ENCODE peak calls at places on chromosomes 2 and 18, in eight cellular contexts. X, Y, N, R, O, K, J and C are unnamed samples.

GRCh38 chr2:236507393-236508085 is 62.1 kb upstream of the ACKR3 start:
- DNase-seq in X (no peak), Y (peak), N (peak), R (peak), O (no peak), K (no peak), J (peak), C (peak)

GRCh38 chr18:31072175-31072574 is 29.6 kb upstream of the DSC3 start:
- DNase-seq in X (no peak), Y (no peak), N (no peak), R (no peak), O (no peak), K (no peak), J (no peak), C (no peak)

GRCh38 chr2:177332992-177333388 is 59.6 kb upstream of the AGPS start:
- DNase-seq in X (no peak), Y (no peak), N (no peak), R (no peak), O (no peak), K (no peak), J (no peak), C (no peak)

GRCh38 chr2:235504459-235505200 is 10.8 kb downstream of the AGAP1 start:
- DNase-seq in X (no peak), Y (no peak), N (no peak), R (no peak), O (peak), K (no peak), J (no peak), C (no peak)

GRCh38 chr2:172833898-172834297 is 98.3 kb downstream of the RAPGEF4 start:
- DNase-seq in X (no peak), Y (no peak), N (no peak), R (no peak), O (no peak), K (no peak), J (no peak), C (no peak)

GRCh38 chr2:225171350-225171749 is 129.1 kb upstream of the DOCK10 start:
- DNase-seq in X (no peak), Y (no peak), N (no peak), R (no peak), O (no peak), K (no peak), J (no peak), C (no peak)

GRCh38 chr18:37584952-37585695 is 19.5 kb upstream of the CELF4 start:
- DNase-seq in X (no peak), Y (no peak), N (peak), R (no peak), O (no peak), K (no peak), J (no peak), C (no peak)

GRCh38 chr2:63494968-63495367 is 93.3 kb downstream of the WDPCP start:
- DNase-seq in X (no peak), Y (no peak), N (no peak), R (no peak), O (no peak), K (no peak), J (no peak), C (no peak)

GRCh38 chr2:234060236-234060635 is 9.7 kb downstream of the SPP2 start:
- DNase-seq in X (no peak), Y (no peak), N (no peak), R (peak), O (no peak), K (no peak), J (no peak), C (no peak)

GRCh38 chr2:239014458-239014857 is 166.6 kb downstream of the TWIST2 start:
- DNase-seq in X (no peak), Y (no peak), N (no peak), R (no peak), O (no peak), K (peak), J (no peak), C (peak)

GRCh38 chr2:85111819-85112281 is 21.3 kb upstream of the TCF7L1 start:
- DNase-seq in X (no peak), Y (no peak), N (no peak), R (no peak), O (no peak), K (no peak), J (no peak), C (no peak)

GRCh38 chr2:233928594-233929351 is 11.6 kb downstream of the TRPM8 start:
- DNase-seq in X (peak), Y (peak), N (no peak), R (no peak), O (peak), K (no peak), J (peak), C (no peak)

GRCh38 chr2:176729706-176730569 is 460.7 kb downstream of the MTX2 start:
- DNase-seq in X (no peak), Y (no peak), N (no peak), R (no peak), O (no peak), K (peak), J (no peak), C (no peak)

GRCh38 chr2:159089543-159089942 is 121.1 kb downstream of the TANC1 start:
- DNase-seq in X (no peak), Y (no peak), N (no peak), R (no peak), O (no peak), K (no peak), J (no peak), C (no peak)

GRCh38 chr2:174335605-174336402 is 1.1 kb downstream of the SP9 start:
- DNase-seq in X (no peak), Y (no peak), N (no peak), R (peak), O (no peak), K (no peak), J (peak), C (peak)

GRCh38 chr2:170824526-170825015 is 7.9 kb downstream of the GAD1 start:
- DNase-seq in X (no peak), Y (no peak), N (no peak), R (no peak), O (no peak), K (no peak), J (no peak), C (no peak)

GRCh38 chr18:46506974-46507373 is 150.0 kb downstream of the LOXHD1 start:
- DNase-seq in X (no peak), Y (no peak), N (no peak), R (no peak), O (no peak), K (no peak), J (no peak), C (peak)

GRCh38 chr2:239947361-239948045 is 77.6 kb downstream of the NDUFA10 start:
- DNase-seq in X (no peak), Y (no peak), N (no peak), R (peak), O (no peak), K (no peak), J (no peak), C (peak)

GRCh38 chr2:160324161-160324768 is 124.2 kb upstream of the ITGB6 start:
- DNase-seq in X (peak), Y (peak), N (no peak), R (no peak), O (peak), K (peak), J (peak), C (peak)

GRCh38 chr2:85997016-85997970 is 108.4 kb downstream of the POLR1A start:
- DNase-seq in X (no peak), Y (no peak), N (no peak), R (no peak), O (no peak), K (no peak), J (peak), C (peak)

GRCh38 chr18:78582131-78582789 is 397.4 kb upstream of the SALL3 start:
- DNase-seq in X (no peak), Y (no peak), N (no peak), R (no peak), O (no peak), K (no peak), J (no peak), C (no peak)

GRCh38 chr18:55256568-55257289 is 297.5 kb upstream of the CCDC68 start:
- DNase-seq in X (no peak), Y (no peak), N (no peak), R (no peak), O (no peak), K (no peak), J (no peak), C (no peak)

GRCh38 chr18:43248610-43249249 is 28.6 kb downstream of the SYT4 start:
- DNase-seq in X (no peak), Y (no peak), N (no peak), R (no peak), O (no peak), K (no peak), J (no peak), C (no peak)

GRCh38 chr2:210170442-210171303 is 536 bp downstream of the KANSL1L start:
- DNase-seq in X (peak), Y (peak), N (peak), R (peak), O (peak), K (peak), J (peak), C (peak)

GRCh38 chr2:84851876-84852275 is 29.0 kb downstream of the TRABD2A start:
- DNase-seq in X (no peak), Y (no peak), N (no peak), R (no peak), O (no peak), K (no peak), J (no peak), C (no peak)

GRCh38 chr2:32942728-32943485 is 3.8 kb upstream of the LTBP1 start:
- DNase-seq in X (no peak), Y (no peak), N (peak), R (no peak), O (no peak), K (no peak), J (no peak), C (no peak)

GRCh38 chr2:210072922-210073509 is 70.6 kb downstream of the RPE start:
- DNase-seq in X (peak), Y (no peak), N (no peak), R (no peak), O (peak), K (no peak), J (peak), C (no peak)

GRCh38 chr18:38025433-38026038 is 459.9 kb upstream of the CELF4 start:
- DNase-seq in X (no peak), Y (no peak), N (no peak), R (no peak), O (no peak), K (no peak), J (no peak), C (no peak)

GRCh38 chr2:126862730-126863129 is 36.0 kb upstream of the TEX51 start:
- DNase-seq in X (no peak), Y (no peak), N (peak), R (no peak), O (no peak), K (no peak), J (no peak), C (no peak)

GRCh38 chr2:47485751-47486300 is 82.9 kb downstream of the MSH2 start:
- DNase-seq in X (no peak), Y (no peak), N (no peak), R (no peak), O (no peak), K (no peak), J (no peak), C (no peak)

GRCh38 chr2:28469304-28469703 is 26.6 kb upstream of the PLB1 start:
- DNase-seq in X (no peak), Y (no peak), N (no peak), R (no peak), O (no peak), K (no peak), J (no peak), C (peak)

GRCh38 chr2:172066394-172066863 is 18.9 kb upstream of the DLX1 start:
- DNase-seq in X (no peak), Y (no peak), N (no peak), R (no peak), O (no peak), K (no peak), J (no peak), C (no peak)

GRCh38 chr2:166439078-166439477 is 55.0 kb downstream of the SCN7A start:
- DNase-seq in X (no peak), Y (no peak), N (no peak), R (no peak), O (no peak), K (no peak), J (no peak), C (no peak)
- TF ChIP-seq EP300 in X (no peak), Y (no peak), N (no peak), R (no peak), O (no peak), K (no peak), J (no peak), C (no peak)

DNA sequence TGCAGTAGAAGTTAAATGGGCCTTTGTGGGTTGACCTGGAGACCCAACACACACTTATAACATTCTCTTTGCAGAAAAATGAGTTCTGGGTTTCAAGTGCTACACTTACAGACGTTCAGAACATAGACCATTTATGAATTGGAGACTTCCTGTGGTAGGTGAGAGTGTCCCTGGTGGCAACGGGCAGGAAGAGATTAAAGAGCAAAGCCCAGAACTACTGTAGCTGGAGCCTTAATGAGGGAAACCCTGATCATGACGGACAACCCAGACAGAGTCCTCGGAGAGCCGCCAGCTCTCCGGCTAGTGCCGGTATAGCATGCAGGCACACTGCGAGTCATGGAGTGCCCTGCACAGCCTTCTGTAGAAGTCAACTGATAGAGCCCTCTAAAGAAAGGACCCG is 44.5 kb upstream of the RMDN2 start:
- DNase-seq in X (no peak), Y (no peak), N (no peak), R (no peak), O (peak), K (no peak), J (no peak), C (no peak)
- TF ChIP-seq CTCF in X (no peak), Y (no peak), N (no peak), R (no peak), O (no peak), K (no peak), J (no peak), C (no peak)

GRCh38 chr18:21191596-21192307 is 50.3 kb upstream of the GREB1L start:
- DNase-seq in X (peak), Y (peak), N (no peak), R (no peak), O (peak), K (no peak), J (peak), C (no peak)
- TF ChIP-seq EP300 in X (no peak), Y (no peak), N (no peak), R (no peak), O (no peak), K (no peak), J (no peak), C (no peak)

GRCh38 chr18:73136134-73136533 is 268.3 kb upstream of the NETO1 start:
- DNase-seq in X (peak), Y (no peak), N (no peak), R (no peak), O (peak), K (no peak), J (no peak), C (no peak)
- TF ChIP-seq CTCF in X (peak), Y (no peak), N (no peak), R (no peak), O (peak), K (no peak), J (peak), C (no peak)

GRCh38 chr2:43300222-43300621 is 73.8 kb upstream of the ZFP36L2 start:
- DNase-seq in X (no peak), Y (no peak), N (no peak), R (no peak), O (no peak), K (no peak), J (no peak), C (no peak)

GRCh38 chr2:43298496-43298895 is 72.1 kb upstream of the ZFP36L2 start:
- DNase-seq in X (no peak), Y (no peak), N (no peak), R (no peak), O (peak), K (no peak), J (no peak), C (no peak)

GRCh38 chr2:43302311-43303051 is 76.1 kb upstream of the ZFP36L2 start:
- DNase-seq in X (no peak), Y (no peak), N (no peak), R (no peak), O (no peak), K (no peak), J (no peak), C (no peak)

GRCh38 chr2:43303120-43303519 is 76.7 kb upstream of the ZFP36L2 start:
- DNase-seq in X (no peak), Y (no peak), N (no peak), R (no peak), O (no peak), K (no peak), J (no peak), C (no peak)

GRCh38 chr2:43300781-43301586 is 74.6 kb upstream of the ZFP36L2 start:
- DNase-seq in X (no peak), Y (peak), N (no peak), R (no peak), O (peak), K (no peak), J (no peak), C (peak)
- TF ChIP-seq EP300 in X (no peak), Y (no peak), N (no peak), R (no peak), O (no peak), K (no peak), J (no peak), C (no peak)

DNA sequence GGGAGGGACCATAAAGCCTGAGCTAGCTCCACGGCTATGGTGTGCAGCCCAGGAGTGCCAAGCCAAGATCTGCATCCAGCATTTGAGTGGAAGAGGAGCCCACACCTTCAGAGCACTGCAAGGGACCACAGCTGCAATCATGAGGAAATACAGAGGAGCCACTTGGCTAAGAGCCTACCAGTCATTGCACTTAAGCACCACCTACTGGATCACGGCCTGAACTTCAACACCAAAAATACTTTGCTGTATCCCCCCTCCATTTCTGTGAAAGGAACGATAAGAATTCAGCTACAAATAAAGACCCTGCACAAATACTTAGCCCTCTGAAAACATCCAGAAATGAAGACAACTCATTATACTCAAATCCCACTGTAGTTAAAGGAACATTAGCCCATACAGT is 545.3 kb downstream of the TSN start:
- DNase-seq in X (no peak), Y (no peak), N (no peak), R (no peak), O (no peak), K (no peak), J (no peak), C (no peak)
- TF ChIP-seq CTCF in X (no peak), Y (no peak), N (no peak), R (no peak), O (peak), K (no peak), J (peak), C (no peak)

GRCh38 chr2:68505603-68506159 is 38.3 kb downstream of the APLF start:
- DNase-seq in X (no peak), Y (no peak), N (no peak), R (no peak), O (no peak), K (no peak), J (no peak), C (no peak)
- TF ChIP-seq EP300 in X (no peak), Y (no peak), N (no peak), R (no peak), O (no peak), K (no peak), J (no peak), C (no peak)